ENCODE peak calls at places on chromosome 3, in ten cellular contexts. One of them, this sample, is unnamed.

GRCh38 chr3:170953736-170954135 is 45.3 kb upstream of the EIF5A2 start:
- DNase-seq in NCI-H82: no peak
- DNase-seq in NCI-H1105 treated with DMSO at 0.1 percent for 48 hours: no peak
- DNase-seq in activated CD4-positive, alpha-beta T cell treated with anti-CD3 and anti-CD28 coated beads for 1 hour: no peak
- DNase-seq in Panc1: no peak
- DNase-seq in right cardiac atrium: no peak
- DNase-seq in progenitor cell of endocrine pancreas: no peak
- DNase-seq in HS-5: no peak
- DNase-seq in bronchial epithelial cell: no peak
- DNase-seq in activated CD8-positive, alpha-beta memory T cell treated with anti-CD3 and anti-CD28 coated beads, Interleukin-2, amount 50 U/mL, for 48 hours: no peak
- DNase-seq in this sample: no peak

GRCh38 chr3:127064391-127065137 is 81.6 kb downstream of the PLXNA1 start:
- DNase-seq in NCI-H82: no peak
- DNase-seq in NCI-H1105 treated with DMSO at 0.1 percent for 48 hours: no peak
- DNase-seq in activated CD4-positive, alpha-beta T cell treated with anti-CD3 and anti-CD28 coated beads for 1 hour: no peak
- DNase-seq in Panc1: no peak
- DNase-seq in right cardiac atrium: no peak
- DNase-seq in progenitor cell of endocrine pancreas: no peak
- DNase-seq in HS-5: peak; percentile 23
- DNase-seq in bronchial epithelial cell: peak; percentile 70
- DNase-seq in activated CD8-positive, alpha-beta memory T cell treated with anti-CD3 and anti-CD28 coated beads, Interleukin-2, amount 50 U/mL, for 48 hours: no peak
- DNase-seq in this sample: no peak

GRCh38 chr3:71360170-71360569 is 223.4 kb downstream of the FOXP1 start:
- DNase-seq in NCI-H82: no peak
- DNase-seq in NCI-H1105 treated with DMSO at 0.1 percent for 48 hours: no peak
- DNase-seq in activated CD4-positive, alpha-beta T cell treated with anti-CD3 and anti-CD28 coated beads for 1 hour: no peak
- DNase-seq in Panc1: no peak
- DNase-seq in right cardiac atrium: no peak
- DNase-seq in progenitor cell of endocrine pancreas: no peak
- DNase-seq in HS-5: no peak
- DNase-seq in bronchial epithelial cell: no peak
- DNase-seq in activated CD8-positive, alpha-beta memory T cell treated with anti-CD3 and anti-CD28 coated beads, Interleukin-2, amount 50 U/mL, for 48 hours: no peak
- DNase-seq in this sample: no peak

GRCh38 chr3:194423317-194423716 is 24.3 kb upstream of the GP5 start:
- DNase-seq in NCI-H82: no peak
- DNase-seq in NCI-H1105 treated with DMSO at 0.1 percent for 48 hours: peak; percentile 18
- DNase-seq in activated CD4-positive, alpha-beta T cell treated with anti-CD3 and anti-CD28 coated beads for 1 hour: no peak
- DNase-seq in Panc1: no peak
- DNase-seq in right cardiac atrium: no peak
- DNase-seq in progenitor cell of endocrine pancreas: no peak
- DNase-seq in HS-5: no peak
- DNase-seq in bronchial epithelial cell: no peak
- DNase-seq in activated CD8-positive, alpha-beta memory T cell treated with anti-CD3 and anti-CD28 coated beads, Interleukin-2, amount 50 U/mL, for 48 hours: no peak
- DNase-seq in this sample: no peak

GRCh38 chr3:126999383-126999782 is 16.5 kb downstream of the PLXNA1 start:
- DNase-seq in NCI-H82: no peak
- DNase-seq in NCI-H1105 treated with DMSO at 0.1 percent for 48 hours: no peak
- DNase-seq in activated CD4-positive, alpha-beta T cell treated with anti-CD3 and anti-CD28 coated beads for 1 hour: no peak
- DNase-seq in Panc1: no peak
- DNase-seq in right cardiac atrium: no peak
- DNase-seq in progenitor cell of endocrine pancreas: no peak
- DNase-seq in HS-5: no peak
- DNase-seq in bronchial epithelial cell: no peak
- DNase-seq in activated CD8-positive, alpha-beta memory T cell treated with anti-CD3 and anti-CD28 coated beads, Interleukin-2, amount 50 U/mL, for 48 hours: no peak
- DNase-seq in this sample: no peak

GRCh38 chr3:169044341-169045113 is 619.0 kb downstream of the MECOM start:
- DNase-seq in NCI-H82: no peak
- DNase-seq in NCI-H1105 treated with DMSO at 0.1 percent for 48 hours: no peak
- DNase-seq in activated CD4-positive, alpha-beta T cell treated with anti-CD3 and anti-CD28 coated beads for 1 hour: no peak
- DNase-seq in Panc1: no peak
- DNase-seq in right cardiac atrium: no peak
- DNase-seq in progenitor cell of endocrine pancreas: no peak
- DNase-seq in HS-5: peak; percentile 74
- DNase-seq in bronchial epithelial cell: peak; percentile 92
- DNase-seq in activated CD8-positive, alpha-beta memory T cell treated with anti-CD3 and anti-CD28 coated beads, Interleukin-2, amount 50 U/mL, for 48 hours: no peak
- DNase-seq in this sample: no peak

GRCh38 chr3:89577517-89578252 is 470.3 kb downstream of the EPHA3 start:
- DNase-seq in NCI-H82: no peak
- DNase-seq in NCI-H1105 treated with DMSO at 0.1 percent for 48 hours: no peak
- DNase-seq in activated CD4-positive, alpha-beta T cell treated with anti-CD3 and anti-CD28 coated beads for 1 hour: no peak
- DNase-seq in Panc1: no peak
- DNase-seq in right cardiac atrium: no peak
- DNase-seq in progenitor cell of endocrine pancreas: no peak
- DNase-seq in HS-5: no peak
- DNase-seq in bronchial epithelial cell: no peak
- DNase-seq in activated CD8-positive, alpha-beta memory T cell treated with anti-CD3 and anti-CD28 coated beads, Interleukin-2, amount 50 U/mL, for 48 hours: no peak
- DNase-seq in this sample: no peak

GRCh38 chr3:170128259-170128976 is 53.1 kb downstream of the PHC3 start:
- DNase-seq in NCI-H82: peak; percentile 61
- DNase-seq in NCI-H1105 treated with DMSO at 0.1 percent for 48 hours: peak; percentile 36
- DNase-seq in activated CD4-positive, alpha-beta T cell treated with anti-CD3 and anti-CD28 coated beads for 1 hour: no peak
- DNase-seq in Panc1: no peak
- DNase-seq in right cardiac atrium: no peak
- DNase-seq in progenitor cell of endocrine pancreas: no peak
- DNase-seq in HS-5: no peak
- DNase-seq in bronchial epithelial cell: no peak
- DNase-seq in activated CD8-positive, alpha-beta memory T cell treated with anti-CD3 and anti-CD28 coated beads, Interleukin-2, amount 50 U/mL, for 48 hours: no peak
- DNase-seq in this sample: no peak

GRCh38 chr3:30770387-30770786 is 124.1 kb downstream of the GADL1 start:
- DNase-seq in NCI-H82: no peak
- DNase-seq in NCI-H1105 treated with DMSO at 0.1 percent for 48 hours: no peak
- DNase-seq in activated CD4-positive, alpha-beta T cell treated with anti-CD3 and anti-CD28 coated beads for 1 hour: no peak
- DNase-seq in Panc1: no peak
- DNase-seq in right cardiac atrium: no peak
- DNase-seq in progenitor cell of endocrine pancreas: no peak
- DNase-seq in HS-5: peak; percentile 88
- DNase-seq in bronchial epithelial cell: peak; percentile 89
- DNase-seq in activated CD8-positive, alpha-beta memory T cell treated with anti-CD3 and anti-CD28 coated beads, Interleukin-2, amount 50 U/mL, for 48 hours: no peak
- DNase-seq in this sample: no peak

GRCh38 chr3:25155696-25156471 is 272.2 kb upstream of the RARB start:
- DNase-seq in NCI-H82: no peak
- DNase-seq in NCI-H1105 treated with DMSO at 0.1 percent for 48 hours: no peak
- DNase-seq in activated CD4-positive, alpha-beta T cell treated with anti-CD3 and anti-CD28 coated beads for 1 hour: no peak
- DNase-seq in Panc1: no peak
- DNase-seq in right cardiac atrium: no peak
- DNase-seq in progenitor cell of endocrine pancreas: no peak
- DNase-seq in HS-5: no peak
- DNase-seq in bronchial epithelial cell: no peak
- DNase-seq in activated CD8-positive, alpha-beta memory T cell treated with anti-CD3 and anti-CD28 coated beads, Interleukin-2, amount 50 U/mL, for 48 hours: no peak
- DNase-seq in this sample: no peak

GRCh38 chr3:15475161-15475560 is 46.3 kb downstream of the COLQ start:
- DNase-seq in NCI-H82: no peak
- DNase-seq in NCI-H1105 treated with DMSO at 0.1 percent for 48 hours: no peak
- DNase-seq in activated CD4-positive, alpha-beta T cell treated with anti-CD3 and anti-CD28 coated beads for 1 hour: no peak
- DNase-seq in Panc1: no peak
- DNase-seq in right cardiac atrium: no peak
- DNase-seq in progenitor cell of endocrine pancreas: no peak
- DNase-seq in HS-5: no peak
- DNase-seq in bronchial epithelial cell: no peak
- DNase-seq in activated CD8-positive, alpha-beta memory T cell treated with anti-CD3 and anti-CD28 coated beads, Interleukin-2, amount 50 U/mL, for 48 hours: no peak
- DNase-seq in this sample: no peak

GRCh38 chr3:12939137-12939536 is 97.8 kb upstream of the RPL32 start:
- DNase-seq in NCI-H82: no peak
- DNase-seq in NCI-H1105 treated with DMSO at 0.1 percent for 48 hours: no peak
- DNase-seq in activated CD4-positive, alpha-beta T cell treated with anti-CD3 and anti-CD28 coated beads for 1 hour: no peak
- DNase-seq in Panc1: no peak
- DNase-seq in right cardiac atrium: no peak
- DNase-seq in progenitor cell of endocrine pancreas: no peak
- DNase-seq in HS-5: no peak
- DNase-seq in bronchial epithelial cell: no peak
- DNase-seq in activated CD8-positive, alpha-beta memory T cell treated with anti-CD3 and anti-CD28 coated beads, Interleukin-2, amount 50 U/mL, for 48 hours: no peak
- DNase-seq in this sample: no peak

GRCh38 chr3:16338999-16339398 is 74.0 kb downstream of the OXNAD1 start:
- DNase-seq in NCI-H82: peak; percentile 72
- DNase-seq in NCI-H1105 treated with DMSO at 0.1 percent for 48 hours: no peak
- DNase-seq in activated CD4-positive, alpha-beta T cell treated with anti-CD3 and anti-CD28 coated beads for 1 hour: no peak
- DNase-seq in Panc1: no peak
- DNase-seq in right cardiac atrium: no peak
- DNase-seq in progenitor cell of endocrine pancreas: no peak
- DNase-seq in HS-5: peak; percentile 91
- DNase-seq in bronchial epithelial cell: peak; percentile 89
- DNase-seq in activated CD8-positive, alpha-beta memory T cell treated with anti-CD3 and anti-CD28 coated beads, Interleukin-2, amount 50 U/mL, for 48 hours: no peak
- DNase-seq in this sample: no peak

GRCh38 chr3:186287723-186288122 is 74.3 kb downstream of the DGKG start:
- DNase-seq in NCI-H82: no peak
- DNase-seq in NCI-H1105 treated with DMSO at 0.1 percent for 48 hours: no peak
- DNase-seq in activated CD4-positive, alpha-beta T cell treated with anti-CD3 and anti-CD28 coated beads for 1 hour: no peak
- DNase-seq in Panc1: no peak
- DNase-seq in right cardiac atrium: no peak
- DNase-seq in progenitor cell of endocrine pancreas: no peak
- DNase-seq in HS-5: peak; percentile 64
- DNase-seq in bronchial epithelial cell: peak; percentile 21
- DNase-seq in activated CD8-positive, alpha-beta memory T cell treated with anti-CD3 and anti-CD28 coated beads, Interleukin-2, amount 50 U/mL, for 48 hours: no peak
- DNase-seq in this sample: no peak

GRCh38 chr3:160949460-160949859 is 155.7 kb downstream of the B3GALNT1 start:
- DNase-seq in NCI-H82: no peak
- DNase-seq in NCI-H1105 treated with DMSO at 0.1 percent for 48 hours: no peak
- DNase-seq in activated CD4-positive, alpha-beta T cell treated with anti-CD3 and anti-CD28 coated beads for 1 hour: no peak
- DNase-seq in Panc1: no peak
- DNase-seq in right cardiac atrium: no peak
- DNase-seq in progenitor cell of endocrine pancreas: no peak
- DNase-seq in HS-5: no peak
- DNase-seq in bronchial epithelial cell: no peak
- DNase-seq in activated CD8-positive, alpha-beta memory T cell treated with anti-CD3 and anti-CD28 coated beads, Interleukin-2, amount 50 U/mL, for 48 hours: no peak
- DNase-seq in this sample: no peak

GRCh38 chr3:63500196-63500595 is 152.3 kb upstream of the SNTN start:
- DNase-seq in NCI-H82: no peak
- DNase-seq in NCI-H1105 treated with DMSO at 0.1 percent for 48 hours: no peak
- DNase-seq in activated CD4-positive, alpha-beta T cell treated with anti-CD3 and anti-CD28 coated beads for 1 hour: no peak
- DNase-seq in Panc1: no peak
- DNase-seq in right cardiac atrium: no peak
- DNase-seq in progenitor cell of endocrine pancreas: no peak
- DNase-seq in HS-5: no peak
- DNase-seq in bronchial epithelial cell: no peak
- DNase-seq in activated CD8-positive, alpha-beta memory T cell treated with anti-CD3 and anti-CD28 coated beads, Interleukin-2, amount 50 U/mL, for 48 hours: no peak
- DNase-seq in this sample: no peak

GRCh38 chr3:129112308-129113052 is 9.1 kb downstream of the RAB43 start:
- DNase-seq in NCI-H82: no peak
- DNase-seq in NCI-H1105 treated with DMSO at 0.1 percent for 48 hours: no peak
- DNase-seq in activated CD4-positive, alpha-beta T cell treated with anti-CD3 and anti-CD28 coated beads for 1 hour: no peak
- DNase-seq in Panc1: no peak
- DNase-seq in right cardiac atrium: no peak
- DNase-seq in progenitor cell of endocrine pancreas: no peak
- DNase-seq in HS-5: no peak
- DNase-seq in bronchial epithelial cell: no peak
- DNase-seq in activated CD8-positive, alpha-beta memory T cell treated with anti-CD3 and anti-CD28 coated beads, Interleukin-2, amount 50 U/mL, for 48 hours: no peak
- DNase-seq in this sample: no peak

GRCh38 chr3:194671511-194671899 is 486 bp downstream of the LSG1 start:
- DNase-seq in NCI-H82: peak; percentile 63
- DNase-seq in NCI-H1105 treated with DMSO at 0.1 percent for 48 hours: peak; percentile 63
- DNase-seq in activated CD4-positive, alpha-beta T cell treated with anti-CD3 and anti-CD28 coated beads for 1 hour: no peak
- DNase-seq in Panc1: no peak
- DNase-seq in right cardiac atrium: no peak
- DNase-seq in progenitor cell of endocrine pancreas: no peak
- DNase-seq in HS-5: no peak
- DNase-seq in bronchial epithelial cell: peak; percentile 53
- DNase-seq in activated CD8-positive, alpha-beta memory T cell treated with anti-CD3 and anti-CD28 coated beads, Interleukin-2, amount 50 U/mL, for 48 hours: no peak
- DNase-seq in this sample: no peak

GRCh38 chr3:167733961-167734497 is 663 bp downstream of the PDCD10 start:
- DNase-seq in NCI-H82: peak; percentile 54
- DNase-seq in NCI-H1105 treated with DMSO at 0.1 percent for 48 hours: no peak
- DNase-seq in activated CD4-positive, alpha-beta T cell treated with anti-CD3 and anti-CD28 coated beads for 1 hour: no peak
- DNase-seq in Panc1: no peak
- DNase-seq in right cardiac atrium: no peak
- DNase-seq in progenitor cell of endocrine pancreas: no peak
- DNase-seq in HS-5: peak; percentile 25
- DNase-seq in bronchial epithelial cell: peak; percentile 32
- DNase-seq in activated CD8-positive, alpha-beta memory T cell treated with anti-CD3 and anti-CD28 coated beads, Interleukin-2, amount 50 U/mL, for 48 hours: no peak
- DNase-seq in this sample: no peak

GRCh38 chr3:135329479-135329878 is 534.4 kb downstream of the EPHB1 start:
- DNase-seq in NCI-H82: no peak
- DNase-seq in NCI-H1105 treated with DMSO at 0.1 percent for 48 hours: peak; percentile 55
- DNase-seq in activated CD4-positive, alpha-beta T cell treated with anti-CD3 and anti-CD28 coated beads for 1 hour: no peak
- DNase-seq in Panc1: no peak
- DNase-seq in right cardiac atrium: peak; percentile 41
- DNase-seq in progenitor cell of endocrine pancreas: no peak
- DNase-seq in HS-5: no peak
- DNase-seq in bronchial epithelial cell: peak; percentile 50
- DNase-seq in activated CD8-positive, alpha-beta memory T cell treated with anti-CD3 and anti-CD28 coated beads, Interleukin-2, amount 50 U/mL, for 48 hours: no peak
- DNase-seq in this sample: no peak

GRCh38 chr3:177282028-177282655 is 84.9 kb upstream of the TBL1XR1 start:
- DNase-seq in NCI-H82: no peak
- DNase-seq in NCI-H1105 treated with DMSO at 0.1 percent for 48 hours: peak; percentile 100
- DNase-seq in activated CD4-positive, alpha-beta T cell treated with anti-CD3 and anti-CD28 coated beads for 1 hour: no peak
- DNase-seq in Panc1: no peak
- DNase-seq in right cardiac atrium: no peak
- DNase-seq in progenitor cell of endocrine pancreas: no peak
- DNase-seq in HS-5: no peak
- DNase-seq in bronchial epithelial cell: no peak
- DNase-seq in activated CD8-positive, alpha-beta memory T cell treated with anti-CD3 and anti-CD28 coated beads, Interleukin-2, amount 50 U/mL, for 48 hours: no peak
- DNase-seq in this sample: no peak

GRCh38 chr3:140501054-140501769 is 176.7 kb upstream of the TRIM42 start:
- DNase-seq in NCI-H82: peak; percentile 55
- DNase-seq in NCI-H1105 treated with DMSO at 0.1 percent for 48 hours: no peak
- DNase-seq in activated CD4-positive, alpha-beta T cell treated with anti-CD3 and anti-CD28 coated beads for 1 hour: no peak
- DNase-seq in Panc1: no peak
- DNase-seq in right cardiac atrium: no peak
- DNase-seq in progenitor cell of endocrine pancreas: no peak
- DNase-seq in HS-5: no peak
- DNase-seq in bronchial epithelial cell: peak; percentile 10
- DNase-seq in activated CD8-positive, alpha-beta memory T cell treated with anti-CD3 and anti-CD28 coated beads, Interleukin-2, amount 50 U/mL, for 48 hours: no peak
- DNase-seq in this sample: no peak

GRCh38 chr3:115513411-115513800 is 109.9 kb upstream of the GAP43 start:
- DNase-seq in NCI-H82: no peak
- DNase-seq in NCI-H1105 treated with DMSO at 0.1 percent for 48 hours: no peak
- DNase-seq in activated CD4-positive, alpha-beta T cell treated with anti-CD3 and anti-CD28 coated beads for 1 hour: no peak
- DNase-seq in Panc1: no peak
- DNase-seq in right cardiac atrium: no peak
- DNase-seq in progenitor cell of endocrine pancreas: no peak
- DNase-seq in HS-5: no peak
- DNase-seq in bronchial epithelial cell: peak; percentile 41
- DNase-seq in activated CD8-positive, alpha-beta memory T cell treated with anti-CD3 and anti-CD28 coated beads, Interleukin-2, amount 50 U/mL, for 48 hours: no peak
- DNase-seq in this sample: no peak